ENCODE peak calls at places on chromosomes 13 and 19, in nine cellular contexts. R, J, K, Z, L, M, F, U and O are unnamed samples.

GRCh38 chr13:75316427-75316826 is 165.5 kb downstream of the TBC1D4 start:
- DNase-seq in R (no peak), J (no peak), K (no peak), Z (no peak), L (no peak), M (no peak), F (no peak), U (no peak), O (no peak)

GRCh38 chr13:114115191-114115671 is 17.2 kb downstream of the RASA3 start:
- DNase-seq in R (no peak), J (peak), K (peak), Z (no peak), L (peak), M (no peak), F (peak), U (no peak), O (peak)

GRCh38 chr13:38685974-38686571 is 804 bp upstream of the FREM2 start:
- DNase-seq in R (no peak), J (peak), K (no peak), Z (no peak), L (peak), M (peak), F (no peak), U (no peak), O (no peak)

GRCh38 chr19:28971011-28971410 is 241.9 kb downstream of the UQCRFS1 start:
- DNase-seq in R (no peak), J (no peak), K (no peak), Z (no peak), L (no peak), M (no peak), F (no peak), U (no peak), O (no peak)

GRCh38 chr19:677201-677600 is 1.0 kb downstream of the FSTL3 start:
- DNase-seq in R (no peak), J (peak), K (no peak), Z (peak), L (peak), M (no peak), F (peak), U (no peak), O (no peak)

GRCh38 chr13:109254271-109254670 is 532.1 kb downstream of the IRS2 start:
- DNase-seq in R (no peak), J (no peak), K (no peak), Z (no peak), L (no peak), M (no peak), F (no peak), U (no peak), O (no peak)

GRCh38 chr19:55677572-55678028 is 2.6 kb downstream of the EPN1 start:
- DNase-seq in R (no peak), J (no peak), K (no peak), Z (no peak), L (no peak), M (no peak), F (peak), U (no peak), O (no peak)

GRCh38 chr19:10991076-10991475 is 30.2 kb downstream of the SMARCA4 start:
- DNase-seq in R (no peak), J (no peak), K (no peak), Z (no peak), L (no peak), M (no peak), F (no peak), U (no peak), O (no peak)

GRCh38 chr13:79404985-79405384 is 1.1 kb downstream of the RBM26 start:
- DNase-seq in R (peak), J (no peak), K (peak), Z (no peak), L (no peak), M (no peak), F (no peak), U (no peak), O (peak)